ENCODE peak calls at places on chromosomes 3 and 15, in ten cellular contexts. One of them, this sample, is unnamed.

GRCh38 chr3:174397848-174398247 is 461.3 kb upstream of the NAALADL2 start:
- DNase-seq in tibial nerve: no peak
- DNase-seq in HCT116: peak; percentile 22
- DNase-seq in AG09309: no peak
- DNase-seq in sigmoid colon: no peak
- DNase-seq in OCI-LY7: peak; percentile 22
- DNase-seq in neural progenitor cell: no peak
- DNase-seq in AG10803: peak; percentile 47
- DNase-seq in mucosa of descending colon: no peak
- DNase-seq in astrocyte of the spinal cord: peak; percentile 45
- DNase-seq in this sample: peak; percentile 58

GRCh38 chr3:25473246-25473645 is 45.2 kb downstream of the RARB start:
- DNase-seq in tibial nerve: no peak
- DNase-seq in HCT116: no peak
- DNase-seq in AG09309: no peak
- DNase-seq in sigmoid colon: peak; percentile 69
- DNase-seq in OCI-LY7: no peak
- DNase-seq in neural progenitor cell: peak; percentile 15
- DNase-seq in AG10803: no peak
- DNase-seq in mucosa of descending colon: no peak
- DNase-seq in astrocyte of the spinal cord: peak; percentile 31
- DNase-seq in this sample: peak; percentile 44

GRCh38 chr15:31434418-31435255 is 108.0 kb downstream of the KLF13 start:
- DNase-seq in tibial nerve: peak; percentile 60
- DNase-seq in HCT116: no peak
- DNase-seq in AG09309: peak; percentile 84
- DNase-seq in sigmoid colon: peak; percentile 74
- DNase-seq in OCI-LY7: peak; percentile 71
- DNase-seq in neural progenitor cell: no peak
- DNase-seq in AG10803: peak; percentile 92
- DNase-seq in mucosa of descending colon: peak; percentile 87
- DNase-seq in astrocyte of the spinal cord: peak; percentile 77
- DNase-seq in this sample: peak; percentile 89

GRCh38 chr15:64334530-64334929 is 21.4 kb downstream of the CSNK1G1 start:
- DNase-seq in tibial nerve: no peak
- DNase-seq in HCT116: peak; percentile 51
- DNase-seq in AG09309: no peak
- DNase-seq in sigmoid colon: no peak
- DNase-seq in OCI-LY7: peak; percentile 57
- DNase-seq in neural progenitor cell: no peak
- DNase-seq in AG10803: no peak
- DNase-seq in mucosa of descending colon: peak; percentile 52
- DNase-seq in astrocyte of the spinal cord: no peak
- DNase-seq in this sample: peak; percentile 25

GRCh38 chr15:89472785-89473256 is 23.6 kb downstream of the RHCG start:
- DNase-seq in tibial nerve: no peak
- DNase-seq in HCT116: peak; percentile 48
- DNase-seq in AG09309: no peak
- DNase-seq in sigmoid colon: no peak
- DNase-seq in OCI-LY7: peak; percentile 70
- DNase-seq in neural progenitor cell: peak; percentile 87
- DNase-seq in AG10803: peak; percentile 33
- DNase-seq in mucosa of descending colon: no peak
- DNase-seq in astrocyte of the spinal cord: peak; percentile 37
- DNase-seq in this sample: peak; percentile 66

GRCh38 chr3:39143051-39143885 is 10.1 kb downstream of the CSRNP1 start:
- DNase-seq in tibial nerve: no peak
- DNase-seq in HCT116: no peak
- DNase-seq in AG09309: no peak
- DNase-seq in sigmoid colon: peak; percentile 62
- DNase-seq in OCI-LY7: no peak
- DNase-seq in neural progenitor cell: no peak
- DNase-seq in AG10803: no peak
- DNase-seq in mucosa of descending colon: no peak
- DNase-seq in astrocyte of the spinal cord: no peak
- DNase-seq in this sample: no peak

GRCh38 chr3:114848087-114848486 is 299.0 kb downstream of the ZBTB20 start:
- DNase-seq in tibial nerve: no peak
- DNase-seq in HCT116: no peak
- DNase-seq in AG09309: no peak
- DNase-seq in sigmoid colon: peak; percentile 60
- DNase-seq in OCI-LY7: no peak
- DNase-seq in neural progenitor cell: no peak
- DNase-seq in AG10803: no peak
- DNase-seq in mucosa of descending colon: no peak
- DNase-seq in astrocyte of the spinal cord: no peak
- DNase-seq in this sample: no peak

GRCh38 chr3:196397941-196398340 is 34.3 kb downstream of the UBXN7 start:
- DNase-seq in tibial nerve: no peak
- DNase-seq in HCT116: no peak
- DNase-seq in AG09309: no peak
- DNase-seq in sigmoid colon: no peak
- DNase-seq in OCI-LY7: no peak
- DNase-seq in neural progenitor cell: no peak
- DNase-seq in AG10803: no peak
- DNase-seq in mucosa of descending colon: no peak
- DNase-seq in astrocyte of the spinal cord: no peak
- DNase-seq in this sample: no peak

GRCh38 chr15:101458908-101459578 is 30.5 kb downstream of the PCSK6 start:
- DNase-seq in tibial nerve: no peak
- DNase-seq in HCT116: no peak
- DNase-seq in AG09309: no peak
- DNase-seq in sigmoid colon: peak; percentile 81
- DNase-seq in OCI-LY7: no peak
- DNase-seq in neural progenitor cell: no peak
- DNase-seq in AG10803: peak; percentile 38
- DNase-seq in mucosa of descending colon: no peak
- DNase-seq in astrocyte of the spinal cord: no peak
- DNase-seq in this sample: no peak

GRCh38 chr3:20809356-20809755 is 623.4 kb upstream of the SGO1 start:
- DNase-seq in tibial nerve: no peak
- DNase-seq in HCT116: no peak
- DNase-seq in AG09309: no peak
- DNase-seq in sigmoid colon: no peak
- DNase-seq in OCI-LY7: no peak
- DNase-seq in neural progenitor cell: no peak
- DNase-seq in AG10803: no peak
- DNase-seq in mucosa of descending colon: no peak
- DNase-seq in astrocyte of the spinal cord: no peak
- DNase-seq in this sample: peak; percentile 62

GRCh38 chr15:61227269-61228024 is 1.7 kb downstream of the RORA start:
- DNase-seq in tibial nerve: peak; percentile 6
- DNase-seq in HCT116: no peak
- DNase-seq in AG09309: peak; percentile 27
- DNase-seq in sigmoid colon: peak; percentile 64
- DNase-seq in OCI-LY7: no peak
- DNase-seq in neural progenitor cell: peak; percentile 55
- DNase-seq in AG10803: peak; percentile 73
- DNase-seq in mucosa of descending colon: no peak
- DNase-seq in astrocyte of the spinal cord: peak; percentile 66
- DNase-seq in this sample: peak; percentile 40

GRCh38 chr3:16203671-16204629 is 29.5 kb downstream of the GALNT15 start:
- DNase-seq in tibial nerve: no peak
- DNase-seq in HCT116: no peak
- DNase-seq in AG09309: no peak
- DNase-seq in sigmoid colon: no peak
- DNase-seq in OCI-LY7: no peak
- DNase-seq in neural progenitor cell: peak; percentile 53
- DNase-seq in AG10803: no peak
- DNase-seq in mucosa of descending colon: no peak
- DNase-seq in astrocyte of the spinal cord: peak; percentile 35
- DNase-seq in this sample: no peak

GRCh38 chr3:101879623-101880284 is 30.4 kb downstream of the NFKBIZ start:
- DNase-seq in tibial nerve: no peak
- DNase-seq in HCT116: no peak
- DNase-seq in AG09309: no peak
- DNase-seq in sigmoid colon: no peak
- DNase-seq in OCI-LY7: no peak
- DNase-seq in neural progenitor cell: no peak
- DNase-seq in AG10803: no peak
- DNase-seq in mucosa of descending colon: no peak
- DNase-seq in astrocyte of the spinal cord: no peak
- DNase-seq in this sample: no peak

GRCh38 chr3:132038198-132038825 is 3.5 kb upstream of the CPNE4 start:
- DNase-seq in tibial nerve: no peak
- DNase-seq in HCT116: no peak
- DNase-seq in AG09309: no peak
- DNase-seq in sigmoid colon: no peak
- DNase-seq in OCI-LY7: peak; percentile 20
- DNase-seq in neural progenitor cell: peak; percentile 44
- DNase-seq in AG10803: peak; percentile 24
- DNase-seq in mucosa of descending colon: no peak
- DNase-seq in astrocyte of the spinal cord: peak; percentile 44
- DNase-seq in this sample: peak; percentile 59
- TF ChIP-seq CTCF in tibial nerve: no peak
- TF ChIP-seq CTCF in HCT116: peak; percentile 56
- TF ChIP-seq CTCF in AG09309: peak; percentile 67
- TF ChIP-seq CTCF in sigmoid colon: no peak
- TF ChIP-seq CTCF in OCI-LY7: peak; percentile 79
- TF ChIP-seq CTCF in neural progenitor cell: peak; percentile 70
- TF ChIP-seq CTCF in AG10803: peak; percentile 80
- TF ChIP-seq CTCF in mucosa of descending colon: no peak
- TF ChIP-seq CTCF in astrocyte of the spinal cord: peak; percentile 75
- TF ChIP-seq CTCF in this sample: peak; percentile 76

DNA sequence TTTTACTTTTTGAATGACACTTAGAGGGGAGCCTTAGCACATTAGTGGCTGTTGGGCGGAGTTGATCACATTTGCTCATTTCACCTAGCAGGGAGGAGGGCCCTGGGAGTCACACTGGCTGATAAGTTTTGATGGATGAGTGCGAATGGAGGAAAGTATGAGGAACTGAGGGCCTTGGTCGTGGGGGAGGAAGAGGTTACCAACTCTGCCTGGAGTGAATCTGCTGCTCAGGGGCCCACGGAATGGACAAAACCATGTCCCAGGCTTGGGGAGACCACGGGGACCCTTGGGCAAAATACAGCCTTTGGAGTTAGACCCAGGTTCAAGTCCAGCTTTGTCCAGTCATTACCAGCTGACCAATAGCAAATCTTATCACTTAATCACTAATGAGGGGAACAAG is 5.1 kb upstream of the FLNB start:
- DNase-seq in tibial nerve: no peak
- DNase-seq in HCT116: no peak
- DNase-seq in AG09309: no peak
- DNase-seq in sigmoid colon: no peak
- DNase-seq in OCI-LY7: no peak
- DNase-seq in neural progenitor cell: no peak
- DNase-seq in AG10803: no peak
- DNase-seq in mucosa of descending colon: no peak
- DNase-seq in astrocyte of the spinal cord: no peak
- DNase-seq in this sample: no peak
- H3K4me3 ChIP-seq in tibial nerve: no peak overlapping the region
- H3K4me3 ChIP-seq in HCT116: no peak overlapping the region
- H3K4me3 ChIP-seq in AG09309: no peak overlapping the region
- H3K4me3 ChIP-seq in sigmoid colon: no peak overlapping the region
- H3K4me3 ChIP-seq in OCI-LY7: no peak overlapping the region
- H3K4me3 ChIP-seq in neural progenitor cell: no peak overlapping the region
- H3K4me3 ChIP-seq in AG10803: no peak overlapping the region
- H3K4me3 ChIP-seq in mucosa of descending colon: no peak overlapping the region
- H3K4me3 ChIP-seq in astrocyte of the spinal cord: no peak overlapping the region
- H3K4me3 ChIP-seq in this sample: no peak overlapping the region

GRCh38 chr3:189041482-189042090 is 130.2 kb upstream of the TPRG1 start:
- DNase-seq in tibial nerve: no peak
- DNase-seq in HCT116: peak; percentile 51
- DNase-seq in AG09309: no peak
- DNase-seq in sigmoid colon: no peak
- DNase-seq in OCI-LY7: peak; percentile 70
- DNase-seq in neural progenitor cell: peak; percentile 77
- DNase-seq in AG10803: peak; percentile 24
- DNase-seq in mucosa of descending colon: peak; percentile 12
- DNase-seq in astrocyte of the spinal cord: peak; percentile 43
- DNase-seq in this sample: peak; percentile 80
- TF ChIP-seq CTCF in tibial nerve: no peak
- TF ChIP-seq CTCF in HCT116: peak; percentile 44
- TF ChIP-seq CTCF in AG09309: peak; percentile 33
- TF ChIP-seq CTCF in sigmoid colon: peak; percentile 12
- TF ChIP-seq CTCF in OCI-LY7: peak; percentile 83
- TF ChIP-seq CTCF in neural progenitor cell: peak; percentile 70
- TF ChIP-seq CTCF in AG10803: peak; percentile 47
- TF ChIP-seq CTCF in mucosa of descending colon: no peak
- TF ChIP-seq CTCF in astrocyte of the spinal cord: peak; percentile 57
- TF ChIP-seq CTCF in this sample: peak; percentile 70

GRCh38 chr3:80244390-80244789 is 476.6 kb upstream of the ROBO1 start:
- DNase-seq in tibial nerve: peak; percentile 54
- DNase-seq in HCT116: no peak
- DNase-seq in AG09309: no peak
- DNase-seq in sigmoid colon: no peak
- DNase-seq in OCI-LY7: no peak
- DNase-seq in neural progenitor cell: no peak
- DNase-seq in AG10803: no peak
- DNase-seq in mucosa of descending colon: no peak
- DNase-seq in astrocyte of the spinal cord: peak; percentile 65
- DNase-seq in this sample: no peak
- H3K4me3 ChIP-seq in tibial nerve: no peak overlapping the region
- H3K4me3 ChIP-seq in HCT116: no peak overlapping the region
- H3K4me3 ChIP-seq in AG09309: no peak overlapping the region
- H3K4me3 ChIP-seq in sigmoid colon: no peak overlapping the region
- H3K4me3 ChIP-seq in OCI-LY7: no peak overlapping the region
- H3K4me3 ChIP-seq in neural progenitor cell: no peak overlapping the region
- H3K4me3 ChIP-seq in AG10803: no peak overlapping the region
- H3K4me3 ChIP-seq in mucosa of descending colon: no peak overlapping the region
- H3K4me3 ChIP-seq in astrocyte of the spinal cord: no peak overlapping the region
- H3K4me3 ChIP-seq in this sample: no peak overlapping the region

This sample was measured in epithelial cell of esophagus.